ENCODE peak calls at places on chromosomes 3 and 15, in four cellular contexts. One of them, this sample, is unnamed.

GRCh38 chr3:76582632-76583378 is 457.1 kb upstream of the ROBO2 start:
- DNase-seq in M059J: no peak
- DNase-seq in MM.1S: no peak
- DNase-seq in NCI-H460: no peak
- DNase-seq in this sample: no peak

GRCh38 chr3:97872209-97873042 is 50.6 kb downstream of the CRYBG3 start:
- DNase-seq in M059J: peak
- DNase-seq in MM.1S: no peak
- DNase-seq in NCI-H460: no peak
- DNase-seq in this sample: no peak

GRCh38 chr3:10757821-10758130 is 58.3 kb upstream of the SLC6A11 start:
- DNase-seq in M059J: no peak
- DNase-seq in MM.1S: no peak
- DNase-seq in NCI-H460: no peak
- DNase-seq in this sample: no peak

GRCh38 chr3:134918448-134918847 is 123.4 kb downstream of the EPHB1 start:
- DNase-seq in M059J: no peak
- DNase-seq in MM.1S: peak
- DNase-seq in NCI-H460: no peak
- DNase-seq in this sample: no peak

GRCh38 chr15:29428925-29429573 is 159.4 kb upstream of the NSMCE3 start:
- DNase-seq in M059J: no peak
- DNase-seq in MM.1S: no peak
- DNase-seq in NCI-H460: no peak
- DNase-seq in this sample: no peak

GRCh38 chr15:74780523-74780982 is 1.3 kb upstream of the CSK start:
- DNase-seq in M059J: no peak
- DNase-seq in MM.1S: no peak
- DNase-seq in NCI-H460: no peak
- DNase-seq in this sample: no peak

GRCh38 chr3:86180696-86181095 is 810.3 kb downstream of the VGLL3 start:
- DNase-seq in M059J: no peak
- DNase-seq in MM.1S: peak
- DNase-seq in NCI-H460: peak
- DNase-seq in this sample: peak

GRCh38 chr15:66882251-66883020 is 180.4 kb downstream of the SMAD6 start:
- DNase-seq in M059J: peak
- DNase-seq in MM.1S: no peak
- DNase-seq in NCI-H460: no peak
- DNase-seq in this sample: peak

GRCh38 chr3:25424238-25425013 is 3.6 kb upstream of the RARB start:
- DNase-seq in M059J: no peak
- DNase-seq in MM.1S: no peak
- DNase-seq in NCI-H460: no peak
- DNase-seq in this sample: no peak

GRCh38 chr3:49422379-49423248 is at the start of gene AMT:
- DNase-seq in M059J: no peak
- DNase-seq in MM.1S: no peak
- DNase-seq in NCI-H460: no peak
- DNase-seq in this sample: no peak

GRCh38 chr15:64599716-64600115 is 139.3 kb downstream of the ZNF609 start:
- DNase-seq in M059J: peak
- DNase-seq in MM.1S: no peak
- DNase-seq in NCI-H460: no peak
- DNase-seq in this sample: no peak

GRCh38 chr3:39205919-39206516 is 13.6 kb upstream of the XIRP1 start:
- DNase-seq in M059J: no peak
- DNase-seq in MM.1S: no peak
- DNase-seq in NCI-H460: no peak
- DNase-seq in this sample: no peak

GRCh38 chr3:132032959-132033358 is 1.9 kb downstream of the CPNE4 start:
- DNase-seq in M059J: no peak
- DNase-seq in MM.1S: no peak
- DNase-seq in NCI-H460: no peak
- DNase-seq in this sample: no peak